ENCODE peak calls at places on chromosomes 2 and 18, in seven cellular contexts. Z is mesendoderm, A is H1, H is neuronal stem cell, Q is H9, B is mesenchymal stem cell, N is trophoblast cell. I is an unnamed sample.

GRCh38 chr2:69993048-69993565 is 31.7 kb upstream of the ASPRV1 start:
- DNase-seq in H (no peak), A (no peak), B (no peak), Z (no peak), N (no peak), Q (no peak), I (no peak)

GRCh38 chr2:110816404-110817365 is 84.3 kb downstream of the ACOXL start:
- DNase-seq in H (no peak), A (no peak), N (no peak), Z (no peak), Q (no peak), B (no peak), I (peak)

GRCh38 chr2:29314816-29315571 is 199.8 kb downstream of the CLIP4 start:
- DNase-seq in A (no peak), B (no peak), H (no peak), N (no peak), Z (peak), Q (peak), I (no peak)

GRCh38 chr2:190578158-190579057 is 43.9 kb upstream of the NEMP2 start:
- DNase-seq in A (no peak), B (peak), Z (no peak), H (no peak), N (no peak), Q (no peak), I (no peak)

GRCh38 chr2:240556553-240557100 is 1.2 kb downstream of the ANKMY1 start:
- DNase-seq in B (peak), Q (peak), N (no peak), Z (peak), A (peak), H (no peak), I (peak)

GRCh38 chr2:27320958-27321543 is 1.8 kb downstream of the MPV17 start:
- DNase-seq in N (peak), Q (peak), Z (peak), B (peak), H (no peak), A (no peak), I (peak)

GRCh38 chr18:34352385-34353163 is 127.9 kb upstream of the NOL4 start:
- DNase-seq in Q (no peak), N (no peak), H (no peak), A (no peak), B (peak), Z (peak), I (no peak)

GRCh38 chr2:128638311-128638710 is 319.6 kb upstream of the HS6ST1 start:
- DNase-seq in Q (peak), Z (no peak), B (no peak), H (no peak), N (no peak), A (peak), I (no peak)

GRCh38 chr2:217672472-217672871 is 330.3 kb downstream of the TNS1 start:
- DNase-seq in H (no peak), Q (no peak), N (peak), A (no peak), Z (no peak), B (no peak), I (no peak)

GRCh38 chr2:62196278-62196901 is 475 bp downstream of the B3GNT2 start:
- DNase-seq in Z (peak), Q (no peak), H (peak), A (peak), B (peak), N (peak), I (no peak)

GRCh38 chr2:180524458-180524857 is 455.9 kb upstream of the UBE2E3 start:
- DNase-seq in A (no peak), B (no peak), N (no peak), H (no peak), Z (peak), Q (no peak), I (peak)

GRCh38 chr2:109715302-109715937 is 78.7 kb upstream of the RGPD5 start:
- DNase-seq in H (no peak), B (peak), Q (peak), A (no peak), Z (peak), N (no peak), I (no peak)

GRCh38 chr18:46559296-46559695 is 97.7 kb downstream of the LOXHD1 start:
- DNase-seq in A (peak), Q (no peak), B (no peak), Z (no peak), H (no peak), N (no peak), I (no peak)

GRCh38 chr2:158006961-158007664 is 94.6 kb upstream of the UPP2 start:
- DNase-seq in Z (peak), H (no peak), A (no peak), N (no peak), Q (peak), B (no peak), I (no peak)

GRCh38 chr18:8848541-8848940 is 143.2 kb downstream of the MTCL1 start:
- DNase-seq in B (no peak), Q (no peak), N (no peak), A (no peak), Z (no peak), H (no peak), I (peak)

GRCh38 chr2:226799976-226800940 is 638 bp upstream of the IRS1 start:
- DNase-seq in Z (peak), Q (peak), A (peak), B (peak), H (no peak), N (no peak), I (peak)

GRCh38 chr2:236250286-236250685 is 13.9 kb downstream of the ASB18 start:
- DNase-seq in B (no peak), N (no peak), Z (no peak), Q (no peak), A (no peak), H (no peak), I (no peak)

GRCh38 chr2:1505031-1505441 is 91.8 kb downstream of the TPO start:
- DNase-seq in B (no peak), Q (no peak), A (no peak), H (no peak), N (no peak), Z (no peak), I (no peak)

GRCh38 chr18:31618801-31619200 is 27.1 kb downstream of the TTR start:
- DNase-seq in A (no peak), N (peak), B (no peak), H (no peak), Q (no peak), Z (no peak), I (no peak)

GRCh38 chr2:214902273-214902672 is 92.8 kb upstream of the BARD1 start:
- DNase-seq in Q (no peak), A (no peak), Z (no peak), N (no peak), H (peak), B (no peak), I (no peak)

GRCh38 chr18:76487782-76488181 is 7.3 kb downstream of the ZNF516 start:
- DNase-seq in Z (peak), Q (peak), H (no peak), A (no peak), B (no peak), N (no peak), I (no peak)

GRCh38 chr2:210376618-210377175 is 61.7 kb upstream of the MYL1 start:
- DNase-seq in Z (no peak), B (no peak), A (no peak), N (no peak), Q (no peak), H (no peak), I (no peak)

DNA sequence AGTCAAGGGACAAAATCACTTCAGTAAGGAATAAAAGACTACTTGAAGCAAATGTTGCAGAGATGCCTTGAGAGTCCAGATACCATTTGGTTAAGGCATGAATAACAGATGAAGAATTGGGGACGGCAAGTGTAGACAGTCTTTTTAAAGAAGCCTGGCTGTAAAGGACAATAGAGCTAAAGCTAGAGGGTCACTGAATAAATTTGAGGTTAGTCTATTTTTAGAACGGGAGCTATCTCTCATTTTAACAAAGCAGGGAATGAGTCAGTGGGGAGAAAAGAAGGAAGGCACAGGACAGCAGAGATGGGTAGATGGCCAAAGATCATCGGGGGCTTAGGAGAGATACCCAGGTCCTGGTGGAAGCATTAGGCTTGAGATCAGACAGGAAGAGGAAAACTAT is 30.6 kb upstream of the CHN1 start:
- DNase-seq in A (no peak), Q (no peak), N (no peak), B (no peak), H (no peak), Z (no peak), I (no peak)
- H3K4ac ChIP-seq in A (no peak), Q (no peak), N (no peak), B (no peak), H (no peak), Z (no peak), I (no peak)

GRCh38 chr18:56458770-56459450 is 179.5 kb downstream of the TXNL1 start:
- DNase-seq in N (no peak), H (no peak), Q (no peak), B (no peak), A (no peak), Z (no peak), I (no peak)
- H3K4ac ChIP-seq in N (no peak), H (no peak), Q (no peak), B (no peak), A (no peak), Z (no peak), I (no peak)

DNA sequence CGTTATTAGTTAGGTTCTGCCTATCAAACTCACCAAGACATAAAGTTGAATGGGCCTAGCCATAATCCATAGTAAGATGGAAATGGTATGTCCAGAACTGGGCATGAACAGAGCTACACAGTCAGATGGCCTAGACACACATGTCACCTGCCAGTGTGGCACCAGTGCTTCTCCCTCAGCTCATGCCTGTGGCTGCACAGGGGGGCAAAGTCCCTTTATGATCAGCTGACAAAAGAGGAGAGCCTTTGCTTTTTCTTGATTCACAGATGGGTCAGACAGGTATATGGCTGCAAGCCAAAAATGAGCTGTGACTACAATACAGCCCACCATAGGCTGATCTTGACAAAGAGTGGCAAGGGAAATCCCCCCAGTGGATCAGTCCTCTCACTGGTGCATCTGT is 28.3 kb upstream of the STARD7 start:
- DNase-seq in B (no peak), A (no peak), Z (no peak), Q (no peak), N (no peak), H (no peak), I (no peak)
- H3K4ac ChIP-seq in B (no peak), A (no peak), Z (no peak), Q (no peak), N (no peak), H (no peak), I (no peak)

DNA sequence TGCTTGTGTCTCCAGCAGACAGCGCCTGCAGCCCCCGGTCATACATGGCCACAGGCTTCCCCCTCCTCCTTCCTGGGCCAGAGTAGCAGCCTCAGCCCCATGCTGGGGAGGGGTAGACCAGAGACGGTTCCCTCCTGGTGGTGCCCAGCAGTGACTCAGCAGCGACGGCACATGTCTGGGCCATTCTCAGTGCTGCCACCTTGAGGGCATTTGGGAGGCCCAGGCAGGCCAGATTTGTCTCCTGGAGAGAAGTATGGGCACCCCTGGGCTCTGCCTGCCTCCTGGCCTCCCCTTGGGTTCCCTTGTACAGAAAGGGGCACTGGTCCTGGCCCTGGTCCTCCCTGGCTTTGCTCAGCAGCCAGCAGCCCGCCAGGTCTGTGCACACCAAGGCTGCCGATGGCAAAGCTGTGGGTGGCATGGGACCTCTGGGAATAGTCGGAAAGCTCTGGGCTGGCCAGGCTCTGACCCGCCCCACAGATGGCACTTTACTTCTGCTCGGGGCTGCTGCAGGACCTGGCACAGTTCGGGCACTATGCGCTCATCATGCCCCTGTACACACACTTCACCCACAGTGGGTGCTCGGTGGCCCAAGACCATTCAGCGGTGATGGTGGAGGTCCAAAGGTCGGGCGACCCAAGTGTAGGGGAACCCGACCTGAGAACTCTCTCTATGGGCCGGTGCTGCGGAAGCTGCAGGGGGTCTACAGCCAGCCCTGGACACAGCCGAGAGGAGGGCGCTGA is 11.4 kb upstream of the ALPI start:
- DNase-seq in H (no peak), B (peak), A (peak), N (peak), Z (peak), Q (peak), I (peak)
- H3K4ac ChIP-seq in H (no peak), B (no peak), A (peak), N (no peak), Z (no peak), Q (no peak), I (no peak)

DNA sequence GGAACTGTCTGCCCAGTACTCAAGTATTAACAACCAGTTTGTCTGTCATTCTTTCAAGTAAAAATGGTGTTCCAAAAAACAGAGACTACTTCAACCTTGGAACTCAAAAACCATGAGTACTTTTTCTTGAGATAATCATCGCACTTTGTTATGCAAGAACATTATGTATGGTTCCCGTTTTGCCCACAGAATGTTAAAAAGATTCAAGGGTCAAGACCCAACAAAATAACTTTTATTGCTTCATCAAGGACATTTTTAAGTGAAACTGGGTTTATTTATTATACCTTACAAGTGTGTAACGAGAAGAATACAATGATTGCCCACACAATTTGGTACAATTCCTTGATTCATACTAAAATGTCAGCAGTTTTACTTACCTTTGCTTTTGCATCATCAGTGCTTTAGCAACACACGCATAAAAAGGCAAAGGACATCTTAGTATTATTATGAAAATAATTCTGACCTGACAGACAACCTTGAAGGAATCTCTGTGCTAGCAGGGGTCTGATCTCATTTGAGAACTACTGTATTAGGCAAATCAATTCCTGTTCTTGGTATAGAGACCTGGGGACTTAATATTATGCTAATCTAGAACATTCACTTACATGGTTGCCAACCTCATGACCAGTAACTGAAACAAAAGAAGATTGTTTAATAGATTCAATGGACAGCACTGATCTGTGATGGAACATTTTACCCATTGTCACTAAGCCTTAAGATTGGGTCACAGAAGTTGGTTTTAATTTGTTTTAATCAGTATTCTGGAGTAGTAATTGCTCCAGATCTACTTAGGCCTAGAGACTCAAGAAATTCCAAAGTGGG is 16.3 kb downstream of the CCDC88A start:
- DNase-seq in H (no peak), B (no peak), N (no peak), Z (no peak), Q (no peak), A (no peak), I (no peak)
- H3K4ac ChIP-seq in H (no peak), B (no peak), N (no peak), Z (no peak), Q (no peak), A (no peak), I (no peak)

GRCh38 chr2:204289066-204289465 is 256.2 kb upstream of the PARD3B start:
- DNase-seq in Z (no peak), H (no peak), B (no peak), A (no peak), N (no peak), Q (no peak), I (no peak)
- H3K4ac ChIP-seq in Z (no peak), H (no peak), B (no peak), A (no peak), N (no peak), Q (no peak), I (no peak)

DNA sequence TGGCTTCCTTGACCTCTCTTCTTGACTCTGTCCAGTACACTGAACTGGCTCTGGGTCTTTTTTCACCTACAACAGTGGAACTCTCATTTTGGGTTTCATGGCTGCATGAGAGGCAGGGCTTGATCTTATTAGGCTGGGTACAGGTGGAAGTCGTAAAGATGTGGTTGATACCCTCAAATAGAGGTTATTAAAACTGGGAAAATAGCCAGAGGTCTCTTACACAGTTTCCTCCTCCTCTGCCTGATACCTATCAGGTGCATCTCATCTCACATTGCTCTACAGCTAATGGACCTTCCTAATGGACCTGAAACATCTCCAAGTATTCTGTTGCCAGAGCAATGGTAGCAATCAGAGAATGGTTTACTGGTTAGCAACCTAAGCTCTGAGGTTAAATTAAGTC is 231.8 kb downstream of the ETAA1 start:
- DNase-seq in B (no peak), Z (no peak), H (no peak), Q (no peak), N (no peak), A (no peak), I (no peak)
- H3K4ac ChIP-seq in B (no peak), Z (no peak), H (no peak), Q (no peak), N (no peak), A (no peak), I (no peak)

GRCh38 chr2:84201158-84201557 is 257.9 kb downstream of the SUCLG1 start:
- DNase-seq in H (no peak), B (no peak), Z (no peak), Q (no peak), A (no peak), N (no peak), I (no peak)
- H3K4ac ChIP-seq in H (no peak), B (no peak), Z (no peak), Q (no peak), A (no peak), N (no peak), I (no peak)

GRCh38 chr2:9251154-9252001 is 44.8 kb downstream of the ASAP2 start:
- DNase-seq in Z (no peak), A (no peak), N (peak), Q (no peak), B (peak), H (no peak), I (peak)

GRCh38 chr2:9250498-9251153 is 44.0 kb downstream of the ASAP2 start:
- DNase-seq in B (no peak), Z (no peak), H (no peak), A (no peak), N (no peak), Q (no peak), I (no peak)

GRCh38 chr2:9250091-9250490 is 43.5 kb downstream of the ASAP2 start:
- DNase-seq in Q (no peak), A (no peak), H (no peak), Z (no peak), B (no peak), N (no peak), I (no peak)

GRCh38 chr2:9249036-9249800 is 42.6 kb downstream of the ASAP2 start:
- DNase-seq in Q (no peak), H (no peak), Z (no peak), A (no peak), N (no peak), B (peak), I (peak)

DNA sequence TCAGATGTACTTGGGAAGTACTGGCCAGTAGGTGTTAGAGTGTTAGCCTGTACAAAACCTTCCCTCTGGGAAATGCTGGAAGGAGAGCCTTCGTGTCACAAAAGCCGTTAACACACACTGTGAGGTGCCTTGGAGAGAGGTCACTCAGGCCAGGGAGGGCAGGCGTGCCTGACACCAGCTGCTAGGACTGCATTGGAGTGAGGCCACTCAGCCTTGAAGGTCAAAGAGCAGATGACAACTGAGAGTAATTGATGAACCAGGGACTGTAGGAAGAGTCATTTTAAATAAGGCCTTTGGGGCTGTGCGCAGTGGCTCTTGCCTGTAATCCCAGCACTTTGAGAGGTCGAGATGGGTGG is 45.4 kb downstream of the ASAP2 start:
- DNase-seq in Q (no peak), A (no peak), B (peak), H (no peak), N (peak), Z (no peak), I (no peak)
- H3K4ac ChIP-seq in Q (no peak), A (no peak), B (no peak), H (no peak), N (no peak), Z (no peak), I (peak)

GRCh38 chr18:55876254-55876653 is 288.3 kb upstream of the TCF4 start:
- DNase-seq in H (no peak), B (no peak), Q (no peak), Z (no peak), A (no peak), N (no peak), I (no peak)
- H3K4ac ChIP-seq in H (no peak), B (no peak), Q (no peak), Z (no peak), A (no peak), N (no peak), I (no peak)

I was measured in IMR-90.